ENCODE peak calls at places on chromosomes 7 and 10, in four cellular contexts. E is neuronal stem cell, J is H9, P is IMR-90. R is an unnamed sample.

GRCh38 chr10:131706952-131707351 is 193.9 kb upstream of the PPP2R2D start:
- DNase-seq in P (no peak), E (no peak), J (no peak), R (no peak)

GRCh38 chr7:128812514-128813168 is 17.6 kb upstream of the FLNC start:
- DNase-seq in J (no peak), P (no peak), E (no peak), R (no peak)

GRCh38 chr10:73768881-73769280 is 13.0 kb upstream of the CHCHD1 start:
- DNase-seq in P (no peak), E (no peak), J (peak; percentile 55), R (no peak)

GRCh38 chr10:110576220-110576619 is 8.7 kb downstream of the SMC3 start:
- DNase-seq in E (no peak), J (no peak), P (peak; percentile 85), R (no peak)

GRCh38 chr7:7808156-7808555 is 89.7 kb upstream of the RPA3 start:
- DNase-seq in E (no peak), J (no peak), P (peak; percentile 87), R (no peak)

GRCh38 chr10:87794285-87794684 is 23.7 kb downstream of the ATAD1 start:
- DNase-seq in P (no peak), E (no peak), J (no peak), R (no peak)

GRCh38 chr10:65754112-65754511 is 1171.7 kb upstream of the LRRTM3 start:
- DNase-seq in P (no peak), J (no peak), E (no peak), R (no peak)

GRCh38 chr7:70636169-70636568 is 495.8 kb upstream of the GALNT17 start:
- DNase-seq in P (no peak), J (no peak), E (no peak), R (no peak)

GRCh38 chr7:93430917-93431588 is 143.5 kb downstream of the CALCR start:
- DNase-seq in J (no peak), P (no peak), E (no peak), R (no peak)

GRCh38 chr10:125144693-125145623 is 15.4 kb downstream of the CTBP2 start:
- DNase-seq in P (peak; percentile 57), J (peak; percentile 67), E (no peak), R (peak; percentile 82)

GRCh38 chr10:42490368-42490767 is 148.0 kb downstream of the ZNF33B start:
- DNase-seq in E (no peak), P (no peak), J (no peak), R (no peak)

GRCh38 chr10:60643874-60644273 is 134.4 kb upstream of the CDK1 start:
- DNase-seq in J (no peak), E (no peak), P (no peak), R (peak; percentile 66)

GRCh38 chr7:30997316-30997715 is 33.6 kb downstream of the GHRHR start:
- DNase-seq in P (peak; percentile 22), E (no peak), J (no peak), R (no peak)

GRCh38 chr7:87310790-87311419 is 34.6 kb upstream of the CROT start:
- DNase-seq in P (peak; percentile 54), J (no peak), E (no peak), R (no peak)

GRCh38 chr7:100127866-100128601 is 1.3 kb downstream of the MBLAC1 start:
- DNase-seq in P (no peak), E (no peak), J (peak; percentile 51), R (peak; percentile 51)

GRCh38 chr7:28473567-28474266 is 61.4 kb downstream of the CREB5 start:
- DNase-seq in E (no peak), J (no peak), P (no peak), R (no peak)

GRCh38 chr10:133131754-133132710 is 28.0 kb upstream of the KNDC1 start:
- DNase-seq in E (no peak), J (peak; percentile 22), P (no peak), R (no peak)

GRCh38 chr10:9149134-9149533 is 1094.6 kb downstream of the GATA3 start:
- DNase-seq in E (no peak), J (no peak), P (no peak), R (no peak)

GRCh38 chr7:106042196-106042611 is 69.9 kb downstream of the SYPL1 start:
- DNase-seq in J (no peak), P (no peak), E (no peak), R (no peak)

GRCh38 chr7:43385856-43386255 is 197.1 kb upstream of the STK17A start:
- DNase-seq in J (no peak), P (peak; percentile 1), E (no peak), R (no peak)

GRCh38 chr7:6161463-6162330 is 110.7 kb downstream of the CYTH3 start:
- DNase-seq in P (no peak), J (no peak), E (no peak), R (no peak)

GRCh38 chr7:30921951-30922401 is 10.3 kb downstream of the AQP1 start:
- DNase-seq in P (no peak), J (peak; percentile 17), E (no peak), R (no peak)

GRCh38 chr7:26112341-26112740 is 39.7 kb upstream of the NFE2L3 start:
- DNase-seq in J (peak; percentile 0), E (no peak), P (no peak), R (no peak)

GRCh38 chr7:138243430-138243829 is 167.2 kb downstream of the AKR1D1 start:
- DNase-seq in P (no peak), E (peak; percentile 86), J (peak; percentile 95), R (peak; percentile 99)

GRCh38 chr10:99631496-99631895 is 11.3 kb upstream of the SLC25A28 start:
- DNase-seq in P (peak; percentile 78), E (no peak), J (no peak), R (no peak)

GRCh38 chr10:61643316-61643751 is 19.4 kb upstream of the CABCOCO1 start:
- DNase-seq in P (peak; percentile 85), J (no peak), E (no peak), R (peak; percentile 28)

GRCh38 chr10:24963646-24964045 is 11.2 kb upstream of the PRTFDC1 start:
- DNase-seq in E (no peak), J (no peak), P (no peak), R (no peak)

GRCh38 chr7:135673360-135673706 is 11.0 kb downstream of the STMP1 start:
- DNase-seq in E (no peak), P (peak; percentile 84), J (no peak), R (no peak)
- H2BK120ac ChIP-seq in E (no peak overlapping the region), P (no peak overlapping the region), J (no peak overlapping the region), R (no peak overlapping the region)

DNA sequence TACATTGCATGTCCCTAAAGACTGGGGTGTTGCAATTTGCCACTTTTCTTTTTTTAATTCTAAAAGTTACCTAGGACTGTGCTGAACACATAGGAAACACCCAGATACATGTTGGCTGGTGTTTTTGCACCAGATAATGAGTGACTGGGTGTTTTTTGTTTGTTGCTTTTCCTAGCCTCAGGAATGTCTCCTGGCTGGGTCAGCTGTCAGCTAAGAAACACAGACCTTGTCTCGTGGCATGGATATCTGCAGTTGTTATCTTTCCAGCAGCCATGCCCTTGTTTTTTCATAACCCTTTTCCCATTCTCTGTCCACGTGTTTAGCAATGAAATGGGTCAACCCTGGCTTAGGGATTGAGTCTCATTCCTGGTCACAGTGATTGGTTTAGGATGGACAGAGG is 433.9 kb upstream of the ZMIZ1 start:
- DNase-seq in P (peak; percentile 34), J (no peak), E (no peak), R (peak; percentile 20)
- H2BK120ac ChIP-seq in P (no peak overlapping the region), J (no peak overlapping the region), E (no peak overlapping the region), R (no peak overlapping the region)

GRCh38 chr7:98357751-98358161 is 43.1 kb downstream of the BAIAP2L1 start:
- DNase-seq in P (peak; percentile 24), E (no peak), J (no peak), R (no peak)

GRCh38 chr7:98354052-98354451 is 46.8 kb downstream of the BAIAP2L1 start:
- DNase-seq in E (no peak), J (no peak), P (no peak), R (peak; percentile 32)

GRCh38 chr7:98354511-98355249 is 46.2 kb downstream of the BAIAP2L1 start:
- DNase-seq in E (no peak), P (peak; percentile 82), J (peak; percentile 57), R (peak; percentile 86)

GRCh38 chr7:98352621-98353020 is 48.3 kb downstream of the BAIAP2L1 start:
- DNase-seq in E (no peak), J (no peak), P (peak; percentile 90), R (no peak)

DNA sequence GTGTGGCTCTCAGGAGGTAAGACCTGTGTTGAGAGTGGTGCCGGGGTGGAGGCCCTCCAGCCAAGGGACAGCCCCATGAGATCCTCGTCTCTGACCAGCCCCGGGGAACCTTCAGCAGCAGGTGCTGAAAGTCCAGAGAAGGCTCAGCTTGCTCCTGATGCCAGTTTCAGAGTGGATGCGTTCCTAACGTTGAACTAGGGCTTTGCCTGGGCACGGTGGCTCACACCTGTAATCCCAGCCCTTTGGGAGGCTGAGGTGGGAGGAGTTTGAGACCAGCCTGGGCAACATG is 45.7 kb downstream of the BAIAP2L1 start:
- DNase-seq in E (no peak), J (no peak), P (no peak), R (no peak)
- H2BK120ac ChIP-seq in E (no peak overlapping the region), J (no peak overlapping the region), P (peak overlapping the region; percentile 96), R (no peak overlapping the region)

DNA sequence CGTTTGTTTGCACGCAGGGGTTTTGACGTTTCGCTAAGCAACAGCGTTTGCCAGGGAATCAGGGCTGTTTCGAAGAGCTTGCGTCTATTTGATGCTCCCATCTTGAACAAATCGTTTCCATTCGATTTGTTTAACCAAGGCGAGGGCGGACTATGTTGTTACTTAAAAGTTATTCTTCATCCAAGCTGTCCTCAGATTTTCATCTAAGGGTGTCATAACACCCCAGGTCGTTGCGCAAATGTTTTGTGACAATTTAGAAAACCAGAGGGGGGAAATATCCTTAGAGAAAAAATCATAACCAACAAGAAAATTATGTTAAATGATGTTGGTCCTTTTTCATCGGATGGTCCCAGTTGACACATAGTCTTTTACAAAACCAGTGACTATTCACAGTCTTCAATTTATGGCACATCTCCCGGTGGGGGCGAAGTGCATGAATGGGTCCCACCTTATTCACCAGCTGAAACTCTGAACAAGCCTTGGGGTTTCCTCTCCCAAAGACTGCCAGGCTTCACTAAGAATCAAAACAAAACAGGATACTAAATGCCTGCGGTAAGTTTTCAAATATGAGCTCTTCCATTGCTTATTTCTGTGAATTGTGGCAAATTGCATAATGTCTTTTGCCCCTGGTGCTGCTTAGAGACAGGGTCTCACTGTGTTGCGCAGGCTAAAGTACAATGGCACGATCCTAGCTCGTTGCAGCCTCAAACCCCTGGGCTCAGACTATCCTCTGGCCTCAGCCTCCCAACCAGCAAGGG is 109.9 kb downstream of the REEP3 start:
- DNase-seq in J (no peak), E (no peak), P (peak; percentile 90), R (no peak)
- H2BK120ac ChIP-seq in J (no peak overlapping the region), E (no peak overlapping the region), P (peak overlapping the region; percentile 83), R (peak overlapping the region; percentile 54)

DNA sequence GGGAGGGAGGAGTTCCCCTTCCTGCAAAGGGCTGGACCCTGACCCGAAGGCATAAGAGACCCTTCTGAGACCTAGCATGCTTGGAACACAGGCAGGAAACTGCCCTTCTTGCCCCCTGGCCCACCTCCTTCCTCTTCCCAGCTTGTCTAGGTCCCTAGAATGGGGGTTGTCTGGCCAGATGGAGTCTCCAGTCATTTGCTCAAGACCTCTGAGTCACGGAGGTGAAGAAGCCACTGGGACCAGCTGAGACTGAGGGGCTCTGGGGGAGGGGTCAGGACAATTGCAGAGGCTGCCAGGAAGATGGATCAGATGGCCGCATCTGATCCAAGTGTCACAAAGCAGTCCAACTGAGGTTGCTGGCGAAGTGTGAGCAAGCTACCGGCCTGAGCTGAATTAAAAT is 46.2 kb downstream of the COL13A1 start:
- DNase-seq in J (no peak), P (peak; percentile 38), E (no peak), R (peak; percentile 61)
- H2BK120ac ChIP-seq in J (no peak overlapping the region), P (peak overlapping the region; percentile 70), E (no peak overlapping the region), R (no peak overlapping the region)

GRCh38 chr7:127332884-127333283 is 59.6 kb downstream of the ZNF800 start:
- DNase-seq in J (no peak), E (no peak), P (no peak), R (no peak)

GRCh38 chr7:127330070-127330469 is 62.4 kb downstream of the ZNF800 start:
- DNase-seq in J (no peak), P (no peak), E (no peak), R (no peak)
- H2BK120ac ChIP-seq in J (no peak overlapping the region), P (no peak overlapping the region), E (no peak overlapping the region), R (no peak overlapping the region)